ENCODE peak calls at places on chromosomes 1 and 21, in ten cellular contexts. W is lung; K is Calu3; L is mesothelial cell of epicardium; V is astrocyte of the spinal cord; R is pancreas; I is kidney; B is prostate gland; A is CD4-positive, alpha-beta T cell; F is left ventricle myocardium inferior. M is an unnamed sample.

GRCh38 chr1:24070821-24071393 is 41.0 kb downstream of the MYOM3 start:
- DNase-seq in W (peak), K (peak), L (peak), V (peak), R (peak), I (peak), B (peak), A (peak), F (peak), M (peak)

GRCh38 chr1:91900538-91900937 is 14.6 kb upstream of the TGFBR3 start:
- DNase-seq in W (no peak), K (no peak), L (no peak), V (peak), R (no peak), I (no peak), B (no peak), A (no peak), F (no peak), M (no peak)

GRCh38 chr1:36884801-36885200 is 149.5 kb downstream of the GRIK3 start:
- DNase-seq in W (no peak), K (no peak), L (peak), V (no peak), R (no peak), I (no peak), B (peak), A (no peak), F (no peak), M (no peak)

GRCh38 chr1:38266197-38266520 is 219.6 kb upstream of the POU3F1 start:
- DNase-seq in W (no peak), K (peak), L (no peak), V (no peak), R (no peak), I (no peak), B (no peak), A (no peak), F (no peak), M (no peak)

GRCh38 chr21:16775056-16775455 is 737.8 kb upstream of the CXADR start:
- DNase-seq in W (no peak), K (no peak), L (no peak), V (no peak), R (no peak), I (no peak), B (peak), A (no peak), F (no peak), M (no peak)

GRCh38 chr1:31376374-31377134 is 3.7 kb upstream of the FABP3 start:
- DNase-seq in W (no peak), K (no peak), L (no peak), V (peak), R (no peak), I (no peak), B (no peak), A (no peak), F (no peak), M (no peak)

GRCh38 chr1:86339906-86340305 is 56.2 kb downstream of the ODF2L start:
- DNase-seq in W (no peak), K (no peak), L (no peak), V (no peak), R (no peak), I (no peak), B (no peak), A (no peak), F (no peak), M (no peak)

GRCh38 chr1:202812176-202813026 is 1.6 kb downstream of the PCAT6 start:
- DNase-seq in W (no peak), K (peak), L (no peak), V (no peak), R (no peak), I (no peak), B (no peak), A (no peak), F (no peak), M (no peak)

GRCh38 chr1:230747886-230748800 is 955 bp downstream of the CAPN9 start:
- DNase-seq in W (no peak), K (no peak), L (no peak), V (no peak), R (peak), I (no peak), B (peak), A (no peak), F (no peak), M (no peak)

GRCh38 chr1:100038401-100039306 is 68.9 kb downstream of the SLC35A3 start:
- DNase-seq in W (peak), K (peak), L (peak), V (peak), R (peak), I (peak), B (peak), A (peak), F (peak), M (no peak)

GRCh38 chr1:48526045-48526714 is 54.2 kb upstream of the SPATA6 start:
- DNase-seq in W (peak), K (no peak), L (no peak), V (no peak), R (no peak), I (no peak), B (peak), A (no peak), F (no peak), M (no peak)

GRCh38 chr21:33540711-33541104 is 1.2 kb downstream of the GART start:
- DNase-seq in W (no peak), K (no peak), L (no peak), V (no peak), R (no peak), I (no peak), B (no peak), A (no peak), F (no peak), M (no peak)

GRCh38 chr1:220874201-220874655 is 5.0 kb upstream of the HLX start:
- DNase-seq in W (no peak), K (peak), L (no peak), V (peak), R (no peak), I (peak), B (no peak), A (no peak), F (no peak), M (no peak)

GRCh38 chr1:201119206-201119814 is 7.1 kb upstream of the CACNA1S start:
- DNase-seq in W (peak), K (peak), L (peak), V (peak), R (no peak), I (no peak), B (no peak), A (peak), F (no peak), M (no peak)

GRCh38 chr1:115911298-115911697 is 65.0 kb upstream of the SLC22A15 start:
- DNase-seq in W (no peak), K (peak), L (no peak), V (no peak), R (no peak), I (no peak), B (peak), A (no peak), F (no peak), M (no peak)

GRCh38 chr1:11428789-11429188 is 50.2 kb upstream of the DISP3 start:
- DNase-seq in W (no peak), K (no peak), L (no peak), V (no peak), R (no peak), I (no peak), B (no peak), A (no peak), F (no peak), M (peak)

GRCh38 chr21:17388226-17388625 is 124.6 kb upstream of the CXADR start:
- DNase-seq in W (no peak), K (no peak), L (no peak), V (no peak), R (no peak), I (no peak), B (no peak), A (no peak), F (no peak), M (no peak)

GRCh38 chr1:181089017-181089776 is 697 bp downstream of the IER5 start:
- DNase-seq in W (no peak), K (peak), L (peak), V (peak), R (peak), I (peak), B (no peak), A (peak), F (peak), M (peak)

GRCh38 chr1:243798726-243799125 is 51.3 kb downstream of the AKT3 start:
- DNase-seq in W (no peak), K (no peak), L (no peak), V (peak), R (no peak), I (no peak), B (no peak), A (no peak), F (no peak), M (no peak)

GRCh38 chr1:205629751-205630150 is 2.1 kb downstream of the ELK4 start:
- DNase-seq in W (no peak), K (no peak), L (no peak), V (no peak), R (no peak), I (no peak), B (no peak), A (no peak), F (no peak), M (no peak)

GRCh38 chr1:231093158-231093922 is 53.3 kb upstream of the FAM89A start:
- DNase-seq in W (no peak), K (no peak), L (no peak), V (peak), R (no peak), I (no peak), B (no peak), A (no peak), F (no peak), M (no peak)

GRCh38 chr1:166511754-166512153 is 327.5 kb upstream of the POGK start:
- DNase-seq in W (no peak), K (no peak), L (no peak), V (no peak), R (no peak), I (no peak), B (no peak), A (no peak), F (no peak), M (no peak)

GRCh38 chr1:31798433-31799195 is 17.2 kb downstream of the SPOCD1 start:
- DNase-seq in W (no peak), K (peak), L (no peak), V (peak), R (no peak), I (peak), B (no peak), A (no peak), F (no peak), M (no peak)

GRCh38 chr21:38679531-38679930 is 126.2 kb upstream of the ETS2 start:
- DNase-seq in W (no peak), K (no peak), L (no peak), V (peak), R (no peak), I (no peak), B (no peak), A (no peak), F (no peak), M (no peak)

DNA sequence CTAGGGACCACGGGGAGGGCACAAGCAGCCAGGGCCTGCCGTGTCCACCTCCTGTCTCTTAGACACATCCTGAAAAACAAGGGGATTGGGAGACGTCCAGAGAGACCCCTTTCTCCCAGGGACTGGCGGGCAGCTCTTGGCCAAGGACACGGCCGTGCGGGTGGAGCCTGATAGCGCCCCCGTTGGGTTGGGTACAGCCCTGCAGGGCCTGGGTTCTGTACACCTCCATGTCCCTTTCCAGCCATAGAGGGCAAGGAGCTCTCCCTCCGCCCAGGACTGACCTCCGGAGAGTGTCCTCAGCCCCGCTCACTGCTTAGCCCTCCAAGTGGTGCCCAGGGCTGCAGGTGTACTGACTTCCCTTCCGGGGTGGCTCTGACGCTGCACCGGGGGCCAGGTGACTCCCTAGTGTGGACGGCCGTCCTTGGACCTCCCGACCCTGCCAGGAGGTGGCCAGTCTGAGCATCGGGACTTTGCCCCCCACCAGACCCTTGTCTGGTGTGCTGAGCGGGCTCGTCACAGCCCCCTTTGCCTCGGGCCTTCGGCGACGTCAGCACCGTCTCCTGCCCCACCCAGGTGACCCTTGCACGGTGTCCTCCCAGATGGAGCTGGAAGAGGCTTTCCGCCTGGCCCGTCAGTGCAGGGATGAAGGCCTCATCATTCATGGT is 5.8 kb downstream of the PRKCZ start:
- DNase-seq in W (no peak), K (no peak), L (no peak), V (no peak), R (no peak), I (no peak), B (no peak), A (no peak), F (no peak), M (no peak)
- TF ChIP-seq CTCF in W (no peak), K (no peak), L (no peak), V (no peak), R (no peak), I (no peak), B (no peak), A (no peak), F (no peak), M (no peak)

DNA sequence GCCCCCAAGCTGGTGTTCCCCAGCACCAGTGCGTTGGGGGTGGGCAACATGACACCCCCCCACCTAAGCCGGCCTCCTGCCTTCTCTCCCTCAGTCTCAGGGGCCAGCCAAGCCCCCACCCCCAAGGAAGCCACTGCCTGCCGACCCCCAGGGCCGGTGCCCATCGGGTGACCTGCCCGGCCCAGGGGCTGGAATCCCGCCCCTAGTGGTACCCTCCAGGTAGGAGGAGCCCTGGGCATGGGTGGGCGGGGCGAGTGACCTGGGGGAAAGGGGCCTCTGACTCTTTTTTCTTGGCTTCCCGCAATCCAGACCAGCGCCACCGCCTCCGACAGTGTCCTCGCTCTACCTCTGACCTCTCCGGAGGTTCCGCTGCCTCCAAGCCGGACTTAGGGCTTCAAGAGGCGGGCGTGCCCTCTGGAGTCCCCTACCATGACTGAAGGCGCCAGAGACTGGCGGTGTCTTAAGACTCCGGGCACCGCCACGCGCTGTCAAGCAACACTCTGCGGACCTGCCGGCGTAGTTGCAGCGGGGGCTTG is 1.3 kb upstream of the EFNA4 start:
- DNase-seq in W (no peak), K (no peak), L (no peak), V (no peak), R (peak), I (peak), B (no peak), A (no peak), F (no peak), M (no peak)
- TF ChIP-seq CTCF in W (no peak), K (no peak), L (no peak), V (peak), R (no peak), I (no peak), B (no peak), A (no peak), F (no peak), M (no peak)

GRCh38 chr1:215643592-215644321 is 76.7 kb downstream of the KCTD3 start:
- DNase-seq in W (no peak), K (no peak), L (no peak), V (no peak), R (no peak), I (no peak), B (no peak), A (no peak), F (no peak), M (no peak)

GRCh38 chr1:215637041-215637573 is 70.0 kb downstream of the KCTD3 start:
- DNase-seq in W (no peak), K (no peak), L (no peak), V (peak), R (peak), I (no peak), B (peak), A (no peak), F (no peak), M (no peak)

GRCh38 chr1:215636258-215636965 is 69.3 kb downstream of the KCTD3 start:
- DNase-seq in W (no peak), K (no peak), L (no peak), V (no peak), R (no peak), I (no peak), B (peak), A (no peak), F (no peak), M (no peak)

GRCh38 chr1:215645182-215645581 is 78.1 kb downstream of the KCTD3 start:
- DNase-seq in W (no peak), K (no peak), L (no peak), V (no peak), R (no peak), I (no peak), B (no peak), A (no peak), F (no peak), M (no peak)

GRCh38 chr1:215640429-215641148 is 73.5 kb downstream of the KCTD3 start:
- DNase-seq in W (no peak), K (no peak), L (no peak), V (no peak), R (no peak), I (no peak), B (no peak), A (no peak), F (no peak), M (no peak)
- TF ChIP-seq CTCF in W (no peak), K (no peak), L (no peak), V (no peak), R (no peak), I (no peak), B (no peak), A (no peak), F (no peak), M (no peak)

DNA sequence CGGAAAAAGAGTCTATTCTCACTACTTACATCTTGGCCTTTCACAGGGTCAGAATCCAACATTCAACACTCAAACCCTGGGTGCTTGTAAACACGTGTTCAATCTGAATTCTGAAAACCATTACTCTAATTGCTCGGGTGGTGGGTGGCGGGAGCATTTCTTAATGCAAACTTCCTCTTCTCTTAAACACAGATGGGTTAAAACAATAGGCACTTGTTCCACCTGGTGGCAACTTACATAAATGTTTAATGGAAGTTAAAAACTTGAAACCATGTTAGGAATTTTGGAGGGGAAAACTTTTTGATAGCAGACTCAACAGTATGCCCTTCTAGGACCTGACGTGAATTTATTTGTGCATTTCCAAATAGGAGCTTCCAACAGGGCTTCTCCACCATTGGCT is 23.4 kb upstream of the TDRD10 start:
- DNase-seq in W (no peak), K (peak), L (no peak), V (peak), R (no peak), I (no peak), B (no peak), A (no peak), F (no peak), M (no peak)
- TF ChIP-seq CTCF in W (no peak), K (peak), L (peak), V (no peak), R (no peak), I (no peak), B (peak), A (peak), F (no peak), M (peak)

DNA sequence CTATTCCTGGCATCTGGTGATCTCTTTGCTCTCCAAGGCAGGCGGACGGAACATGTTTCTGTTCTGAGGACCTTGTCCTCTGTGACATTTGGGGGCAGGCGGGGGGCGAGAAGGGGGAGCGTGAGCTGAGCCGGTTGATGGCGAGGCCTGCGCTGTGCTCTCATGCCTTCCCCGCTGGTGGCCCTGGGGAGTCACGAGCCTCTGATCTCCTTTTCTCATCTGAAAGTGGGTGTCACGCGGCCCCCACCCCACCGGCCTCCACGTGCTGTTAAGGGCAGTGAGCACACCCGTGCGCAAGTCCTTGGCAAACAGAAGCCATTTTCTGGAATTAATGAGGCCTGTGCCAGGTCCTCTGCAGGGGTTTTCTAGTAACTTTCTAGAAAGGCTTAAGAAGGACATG is 102.8 kb upstream of the ACTRT2 start:
- DNase-seq in W (no peak), K (no peak), L (no peak), V (no peak), R (no peak), I (no peak), B (no peak), A (no peak), F (no peak), M (no peak)
- TF ChIP-seq CTCF in W (no peak), K (no peak), L (no peak), V (no peak), R (no peak), I (no peak), B (no peak), A (no peak), F (no peak), M (no peak)

GRCh38 chr1:25247829-25248754 is 838 bp upstream of the RSRP1 start:
- DNase-seq in W (no peak), K (no peak), L (no peak), V (no peak), R (no peak), I (no peak), B (no peak), A (no peak), F (no peak), M (no peak)
- TF ChIP-seq CTCF in W (no peak), K (no peak), L (no peak), V (peak), R (no peak), I (no peak), B (no peak), A (no peak), F (no peak), M (peak)

GRCh38 chr1:198548890-198549289 is 8.4 kb upstream of the ATP6V1G3 start:
- DNase-seq in W (no peak), K (no peak), L (no peak), V (no peak), R (no peak), I (no peak), B (no peak), A (no peak), F (no peak), M (no peak)

GRCh38 chr1:198556969-198557368 is 16.5 kb upstream of the ATP6V1G3 start:
- DNase-seq in W (peak), K (no peak), L (no peak), V (no peak), R (no peak), I (no peak), B (no peak), A (peak), F (peak), M (no peak)

GRCh38 chr1:198558402-198558801 is 17.9 kb upstream of the ATP6V1G3 start:
- DNase-seq in W (no peak), K (no peak), L (no peak), V (no peak), R (no peak), I (no peak), B (no peak), A (no peak), F (no peak), M (no peak)

GRCh38 chr1:198549863-198550262 is 9.4 kb upstream of the ATP6V1G3 start:
- DNase-seq in W (no peak), K (no peak), L (no peak), V (no peak), R (no peak), I (no peak), B (no peak), A (no peak), F (no peak), M (no peak)

GRCh38 chr1:198553017-198553416 is 12.5 kb upstream of the ATP6V1G3 start:
- DNase-seq in W (no peak), K (no peak), L (no peak), V (no peak), R (no peak), I (no peak), B (no peak), A (no peak), F (no peak), M (no peak)
- TF ChIP-seq CTCF in W (no peak), K (no peak), L (no peak), V (no peak), R (no peak), I (no peak), B (no peak), A (no peak), F (no peak), M (peak)

DNA sequence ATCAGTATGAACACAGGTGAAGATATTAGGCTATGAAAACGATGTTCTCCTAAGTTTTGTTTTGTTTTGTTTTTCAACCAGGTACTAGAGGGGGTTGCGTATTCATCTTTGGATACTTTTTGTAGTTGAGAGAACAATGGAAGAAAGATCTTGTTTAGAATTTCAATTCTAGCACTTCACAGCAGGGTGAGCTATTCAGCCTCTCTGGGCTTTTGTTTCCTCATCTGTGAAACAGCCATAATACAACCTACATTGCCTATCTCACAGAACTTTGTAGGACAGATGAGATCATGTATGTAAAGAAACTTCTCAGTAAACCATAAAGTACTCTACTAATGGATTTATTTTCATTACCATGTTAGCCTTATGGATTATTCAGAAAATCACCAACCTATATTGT is 199.5 kb downstream of the GPATCH2 start:
- DNase-seq in W (no peak), K (no peak), L (no peak), V (no peak), R (no peak), I (no peak), B (no peak), A (no peak), F (no peak), M (no peak)
- TF ChIP-seq CTCF in W (no peak), K (no peak), L (no peak), V (no peak), R (no peak), I (no peak), B (no peak), A (no peak), F (no peak), M (peak)